ENCODE peak calls at places on chromosomes 4 and X, in ten cellular contexts. One of them, this sample, is unnamed. For H3K36me3, the result is how much of the 10 kb centered on the place peaks cover.

GRCh38 chr4:163137581-163137980 is 29.1 kb downstream of the NAF1 start:
- DNase-seq in uterus: no peak
- DNase-seq in esophagus squamous epithelium: no peak
- DNase-seq in left lung: no peak
- DNase-seq in cardiac muscle cell: no peak
- DNase-seq in brain microvascular endothelial cell: no peak
- DNase-seq in bronchial epithelial cell: no peak
- DNase-seq in ascending aorta: no peak
- DNase-seq in stomach: no peak
- DNase-seq in A673: no peak
- DNase-seq in this sample: no peak

GRCh38 chr4:129394635-129395034 is 298.7 kb downstream of the C4orf33 start:
- DNase-seq in uterus: no peak
- DNase-seq in esophagus squamous epithelium: no peak
- DNase-seq in left lung: no peak
- DNase-seq in cardiac muscle cell: no peak
- DNase-seq in brain microvascular endothelial cell: no peak
- DNase-seq in bronchial epithelial cell: no peak
- DNase-seq in ascending aorta: no peak
- DNase-seq in stomach: no peak
- DNase-seq in A673: no peak
- DNase-seq in this sample: no peak

GRCh38 chrX:69369999-69370398 is 134.1 kb upstream of the NALF2 start:
- DNase-seq in uterus: no peak
- DNase-seq in esophagus squamous epithelium: no peak
- DNase-seq in left lung: no peak
- DNase-seq in cardiac muscle cell: no peak
- DNase-seq in brain microvascular endothelial cell: no peak
- DNase-seq in bronchial epithelial cell: no peak
- DNase-seq in ascending aorta: no peak
- DNase-seq in stomach: no peak
- DNase-seq in A673: no peak
- DNase-seq in this sample: no peak

GRCh38 chrX:16516473-16516872 is 133.5 kb upstream of the S100G start:
- DNase-seq in uterus: no peak
- DNase-seq in esophagus squamous epithelium: no peak
- DNase-seq in left lung: no peak
- DNase-seq in cardiac muscle cell: no peak
- DNase-seq in brain microvascular endothelial cell: no peak
- DNase-seq in bronchial epithelial cell: no peak
- DNase-seq in ascending aorta: no peak
- DNase-seq in stomach: no peak
- DNase-seq in A673: no peak
- DNase-seq in this sample: no peak

GRCh38 chrX:103376118-103376978 is at the start of gene BEX3:
- DNase-seq in uterus: peak
- DNase-seq in esophagus squamous epithelium: no peak
- DNase-seq in left lung: peak
- DNase-seq in cardiac muscle cell: peak
- DNase-seq in brain microvascular endothelial cell: no peak
- DNase-seq in bronchial epithelial cell: no peak
- DNase-seq in ascending aorta: no peak
- DNase-seq in stomach: peak
- DNase-seq in A673: peak
- DNase-seq in this sample: peak

GRCh38 chr4:99457270-99457669 is 22.1 kb upstream of the ADH7 start:
- DNase-seq in uterus: no peak
- DNase-seq in esophagus squamous epithelium: no peak
- DNase-seq in left lung: no peak
- DNase-seq in cardiac muscle cell: peak
- DNase-seq in brain microvascular endothelial cell: no peak
- DNase-seq in bronchial epithelial cell: peak
- DNase-seq in ascending aorta: no peak
- DNase-seq in stomach: no peak
- DNase-seq in A673: peak
- DNase-seq in this sample: no peak

GRCh38 chr4:55397521-55398321 is 2.0 kb downstream of the TMEM165 start:
- DNase-seq in uterus: no peak
- DNase-seq in esophagus squamous epithelium: no peak
- DNase-seq in left lung: no peak
- DNase-seq in cardiac muscle cell: no peak
- DNase-seq in brain microvascular endothelial cell: no peak
- DNase-seq in bronchial epithelial cell: peak
- DNase-seq in ascending aorta: no peak
- DNase-seq in stomach: no peak
- DNase-seq in A673: no peak
- DNase-seq in this sample: no peak

GRCh38 chrX:53080628-53081580 is 1.3 kb upstream of the TSPYL2 start:
- DNase-seq in uterus: no peak
- DNase-seq in esophagus squamous epithelium: no peak
- DNase-seq in left lung: no peak
- DNase-seq in cardiac muscle cell: no peak
- DNase-seq in brain microvascular endothelial cell: no peak
- DNase-seq in bronchial epithelial cell: no peak
- DNase-seq in ascending aorta: no peak
- DNase-seq in stomach: no peak
- DNase-seq in A673: no peak
- DNase-seq in this sample: no peak

GRCh38 chrX:1316527-1316926 is 20.1 kb upstream of the IL3RA start:
- DNase-seq in uterus: no peak
- DNase-seq in esophagus squamous epithelium: peak
- DNase-seq in left lung: peak
- DNase-seq in cardiac muscle cell: no peak
- DNase-seq in brain microvascular endothelial cell: no peak
- DNase-seq in bronchial epithelial cell: no peak
- DNase-seq in ascending aorta: peak
- DNase-seq in stomach: peak
- DNase-seq in A673: no peak
- DNase-seq in this sample: peak

GRCh38 chr4:180598281-180598680 is 1644.9 kb upstream of the TENM3 start:
- DNase-seq in uterus: no peak
- DNase-seq in esophagus squamous epithelium: no peak
- DNase-seq in left lung: no peak
- DNase-seq in cardiac muscle cell: peak
- DNase-seq in brain microvascular endothelial cell: no peak
- DNase-seq in bronchial epithelial cell: no peak
- DNase-seq in ascending aorta: no peak
- DNase-seq in stomach: no peak
- DNase-seq in A673: no peak
- DNase-seq in this sample: no peak

GRCh38 chr4:8108261-8108660 is 50.4 kb downstream of the ABLIM2 start:
- DNase-seq in uterus: no peak
- DNase-seq in esophagus squamous epithelium: no peak
- DNase-seq in left lung: no peak
- DNase-seq in cardiac muscle cell: no peak
- DNase-seq in brain microvascular endothelial cell: no peak
- DNase-seq in bronchial epithelial cell: no peak
- DNase-seq in ascending aorta: no peak
- DNase-seq in stomach: peak
- DNase-seq in A673: no peak
- DNase-seq in this sample: peak

GRCh38 chrX:51459125-51459524 is 37.3 kb downstream of the NUDT11 start:
- DNase-seq in uterus: no peak
- DNase-seq in esophagus squamous epithelium: no peak
- DNase-seq in left lung: no peak
- DNase-seq in cardiac muscle cell: peak
- DNase-seq in brain microvascular endothelial cell: peak
- DNase-seq in bronchial epithelial cell: peak
- DNase-seq in ascending aorta: no peak
- DNase-seq in stomach: no peak
- DNase-seq in A673: peak
- DNase-seq in this sample: peak

GRCh38 chr4:18976884-18977283 is 955.3 kb upstream of the LCORL start:
- DNase-seq in uterus: no peak
- DNase-seq in esophagus squamous epithelium: no peak
- DNase-seq in left lung: no peak
- DNase-seq in cardiac muscle cell: no peak
- DNase-seq in brain microvascular endothelial cell: no peak
- DNase-seq in bronchial epithelial cell: no peak
- DNase-seq in ascending aorta: no peak
- DNase-seq in stomach: no peak
- DNase-seq in A673: no peak
- DNase-seq in this sample: no peak

GRCh38 chrX:95893632-95894031 is 791.0 kb upstream of the DIAPH2 start:
- DNase-seq in uterus: no peak
- DNase-seq in esophagus squamous epithelium: no peak
- DNase-seq in left lung: no peak
- DNase-seq in cardiac muscle cell: no peak
- DNase-seq in brain microvascular endothelial cell: peak
- DNase-seq in bronchial epithelial cell: no peak
- DNase-seq in ascending aorta: no peak
- DNase-seq in stomach: no peak
- DNase-seq in A673: no peak
- DNase-seq in this sample: no peak

GRCh38 chr4:178275671-178276360 is 833.6 kb upstream of the AGA start:
- DNase-seq in uterus: no peak
- DNase-seq in esophagus squamous epithelium: no peak
- DNase-seq in left lung: no peak
- DNase-seq in cardiac muscle cell: no peak
- DNase-seq in brain microvascular endothelial cell: no peak
- DNase-seq in bronchial epithelial cell: no peak
- DNase-seq in ascending aorta: no peak
- DNase-seq in stomach: no peak
- DNase-seq in A673: peak
- DNase-seq in this sample: no peak

GRCh38 chr4:153637201-153637600 is 46.9 kb upstream of the TLR2 start:
- DNase-seq in uterus: no peak
- DNase-seq in esophagus squamous epithelium: no peak
- DNase-seq in left lung: no peak
- DNase-seq in cardiac muscle cell: no peak
- DNase-seq in brain microvascular endothelial cell: no peak
- DNase-seq in bronchial epithelial cell: no peak
- DNase-seq in ascending aorta: no peak
- DNase-seq in stomach: no peak
- DNase-seq in A673: no peak
- DNase-seq in this sample: no peak

GRCh38 chr4:153638999-153639398 is 45.1 kb upstream of the TLR2 start:
- DNase-seq in uterus: no peak
- DNase-seq in esophagus squamous epithelium: no peak
- DNase-seq in left lung: no peak
- DNase-seq in cardiac muscle cell: no peak
- DNase-seq in brain microvascular endothelial cell: no peak
- DNase-seq in bronchial epithelial cell: no peak
- DNase-seq in ascending aorta: no peak
- DNase-seq in stomach: no peak
- DNase-seq in A673: no peak
- DNase-seq in this sample: no peak

GRCh38 chr4:153639556-153640475 is 44.3 kb upstream of the TLR2 start:
- DNase-seq in uterus: no peak
- DNase-seq in esophagus squamous epithelium: no peak
- DNase-seq in left lung: no peak
- DNase-seq in cardiac muscle cell: no peak
- DNase-seq in brain microvascular endothelial cell: no peak
- DNase-seq in bronchial epithelial cell: no peak
- DNase-seq in ascending aorta: no peak
- DNase-seq in stomach: no peak
- DNase-seq in A673: no peak
- DNase-seq in this sample: no peak

GRCh38 chr4:153638011-153638410 is 46.1 kb upstream of the TLR2 start:
- DNase-seq in uterus: no peak
- DNase-seq in esophagus squamous epithelium: no peak
- DNase-seq in left lung: no peak
- DNase-seq in cardiac muscle cell: no peak
- DNase-seq in brain microvascular endothelial cell: no peak
- DNase-seq in bronchial epithelial cell: no peak
- DNase-seq in ascending aorta: no peak
- DNase-seq in stomach: no peak
- DNase-seq in A673: no peak
- DNase-seq in this sample: no peak

GRCh38 chr4:153634737-153635353 is 49.2 kb upstream of the TLR2 start:
- DNase-seq in uterus: no peak
- DNase-seq in esophagus squamous epithelium: no peak
- DNase-seq in left lung: no peak
- DNase-seq in cardiac muscle cell: peak
- DNase-seq in brain microvascular endothelial cell: no peak
- DNase-seq in bronchial epithelial cell: peak
- DNase-seq in ascending aorta: no peak
- DNase-seq in stomach: no peak
- DNase-seq in A673: peak
- DNase-seq in this sample: no peak
- H3K36me3 ChIP-seq in uterus: under half
- H3K36me3 ChIP-seq in esophagus squamous epithelium: under half
- H3K36me3 ChIP-seq in left lung: half or more
- H3K36me3 ChIP-seq in cardiac muscle cell: under half
- H3K36me3 ChIP-seq in brain microvascular endothelial cell: under half
- H3K36me3 ChIP-seq in bronchial epithelial cell: under half
- H3K36me3 ChIP-seq in ascending aorta: under half
- H3K36me3 ChIP-seq in stomach: under half
- H3K36me3 ChIP-seq in A673: under half
- H3K36me3 ChIP-seq in this sample: under half

DNA sequence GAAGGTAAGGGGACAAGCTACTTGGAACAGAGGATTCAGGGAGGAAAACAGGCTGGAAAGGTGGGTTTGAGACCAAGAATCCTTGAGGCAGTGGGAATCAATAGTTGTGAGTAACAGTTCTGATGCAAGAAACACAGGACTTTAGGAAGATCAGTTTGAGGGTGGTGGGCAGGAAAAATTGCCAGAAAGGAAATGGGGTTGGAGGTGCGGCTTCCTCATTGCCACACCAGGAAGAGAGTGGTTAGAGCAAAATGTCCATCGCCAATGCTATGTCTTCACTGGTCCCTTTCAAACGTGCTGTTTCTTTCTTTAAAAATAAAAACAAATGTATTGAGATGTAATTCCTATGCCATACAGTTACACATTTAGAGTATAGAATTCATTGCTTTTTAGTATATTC is 57.1 kb upstream of the NOCT start:
- DNase-seq in uterus: no peak
- DNase-seq in esophagus squamous epithelium: no peak
- DNase-seq in left lung: no peak
- DNase-seq in cardiac muscle cell: no peak
- DNase-seq in brain microvascular endothelial cell: no peak
- DNase-seq in bronchial epithelial cell: no peak
- DNase-seq in ascending aorta: no peak
- DNase-seq in stomach: no peak
- DNase-seq in A673: no peak
- DNase-seq in this sample: no peak
- H3K4me3 ChIP-seq in uterus: no peak
- H3K4me3 ChIP-seq in esophagus squamous epithelium: no peak
- H3K4me3 ChIP-seq in left lung: no peak
- H3K4me3 ChIP-seq in cardiac muscle cell: no peak
- H3K4me3 ChIP-seq in brain microvascular endothelial cell: no peak
- H3K4me3 ChIP-seq in bronchial epithelial cell: no peak
- H3K4me3 ChIP-seq in ascending aorta: no peak
- H3K4me3 ChIP-seq in stomach: no peak
- H3K4me3 ChIP-seq in A673: no peak
- H3K4me3 ChIP-seq in this sample: no peak

GRCh38 chrX:55450259-55450658 is 1.7 kb upstream of the MAGEH1 start:
- DNase-seq in uterus: no peak
- DNase-seq in esophagus squamous epithelium: no peak
- DNase-seq in left lung: no peak
- DNase-seq in cardiac muscle cell: peak
- DNase-seq in brain microvascular endothelial cell: no peak
- DNase-seq in bronchial epithelial cell: no peak
- DNase-seq in ascending aorta: no peak
- DNase-seq in stomach: no peak
- DNase-seq in A673: no peak
- DNase-seq in this sample: no peak
- TF ChIP-seq CTCF in uterus: no peak
- TF ChIP-seq CTCF in esophagus squamous epithelium: no peak
- TF ChIP-seq CTCF in left lung: no peak
- TF ChIP-seq CTCF in cardiac muscle cell: peak
- TF ChIP-seq CTCF in brain microvascular endothelial cell: peak
- TF ChIP-seq CTCF in bronchial epithelial cell: no peak
- TF ChIP-seq CTCF in ascending aorta: peak
- TF ChIP-seq CTCF in stomach: no peak
- TF ChIP-seq CTCF in A673: no peak
- TF ChIP-seq CTCF in this sample: no peak

GRCh38 chrX:111348363-111348927 is 63.5 kb downstream of the DCX start:
- DNase-seq in uterus: no peak
- DNase-seq in esophagus squamous epithelium: no peak
- DNase-seq in left lung: no peak
- DNase-seq in cardiac muscle cell: no peak
- DNase-seq in brain microvascular endothelial cell: no peak
- DNase-seq in bronchial epithelial cell: no peak
- DNase-seq in ascending aorta: no peak
- DNase-seq in stomach: no peak
- DNase-seq in A673: no peak
- DNase-seq in this sample: peak
- H3K36me3 ChIP-seq in uterus: under half
- H3K36me3 ChIP-seq in esophagus squamous epithelium: under half
- H3K36me3 ChIP-seq in left lung: under half
- H3K36me3 ChIP-seq in cardiac muscle cell: under half
- H3K36me3 ChIP-seq in brain microvascular endothelial cell: under half
- H3K36me3 ChIP-seq in bronchial epithelial cell: under half
- H3K36me3 ChIP-seq in ascending aorta: under half
- H3K36me3 ChIP-seq in stomach: under half
- H3K36me3 ChIP-seq in A673: under half
- H3K36me3 ChIP-seq in this sample: under half

This sample was measured in mucosa of descending colon.